ENCODE peak calls at places on chromosome 14, in four cellular contexts. Y is HTR-8/SVneo, Z is caudate nucleus, S is D341Med. Q is an unnamed sample.

GRCh38 chr14:99958380-99958779 is 106.8 kb upstream of the EVL start:
- DNase-seq in Y (no peak), Z (no peak), S (no peak), Q (no peak)

GRCh38 chr14:71692496-71692895 is 239.7 kb upstream of the RGS6 start:
- DNase-seq in Y (no peak), Z (no peak), S (no peak), Q (peak; percentile 45)

GRCh38 chr14:81245771-81246170 is 25.0 kb upstream of the GTF2A1 start:
- DNase-seq in Y (no peak), Z (no peak), S (no peak), Q (no peak)

GRCh38 chr14:32208490-32208889 is 5.4 kb upstream of the RNU6-8 start:
- DNase-seq in Y (no peak), Z (no peak), S (no peak), Q (no peak)

GRCh38 chr14:22438742-22439141 is 150.3 kb downstream of the DAD1 start:
- DNase-seq in Y (no peak), Z (no peak), S (no peak), Q (no peak)

GRCh38 chr14:50521912-50522341 is 10.4 kb downstream of the MAP4K5 start:
- DNase-seq in Y (no peak), Z (no peak), S (no peak), Q (no peak)

GRCh38 chr14:77516111-77516510 is 17.5 kb upstream of the ISM2 start:
- DNase-seq in Y (no peak), Z (no peak), S (no peak), Q (no peak)

GRCh38 chr14:101584049-101584859 is 23.0 kb downstream of the DIO3 start:
- DNase-seq in Y (peak; percentile 46), Z (no peak), S (no peak), Q (no peak)

GRCh38 chr14:105479438-105480164 is 5.0 kb downstream of the CRIP2 start:
- DNase-seq in Y (no peak), Z (no peak), S (no peak), Q (no peak)

GRCh38 chr14:97251423-97252155 is 454.4 kb downstream of the VRK1 start:
- DNase-seq in Y (no peak), Z (no peak), S (no peak), Q (no peak)

GRCh38 chr14:101473795-101474562 is 87.3 kb upstream of the DIO3 start:
- DNase-seq in Y (no peak), Z (no peak), S (no peak), Q (no peak)